ENCODE peak calls at places on chromosomes 1 and 21, in five cellular contexts. Q, W, J, M and B are unnamed samples.
A peak's percentile ranks its signal among the peaks of the same experiment; 100 is the strongest.

GRCh38 chr1:56676571-56677035 is 31.5 kb downstream of the PRKAA2 start:
- DNase-seq in Q (no peak), W (peak; percentile 17), J (no peak), M (no peak), B (peak; percentile 61)

GRCh38 chr1:15180189-15180588 is 26.6 kb downstream of the TMEM51 start:
- DNase-seq in Q (no peak), W (no peak), J (no peak), M (no peak), B (no peak)

GRCh38 chr1:3456449-3456963 is 2.0 kb downstream of the ARHGEF16 start:
- DNase-seq in Q (peak; percentile 82), W (no peak), J (no peak), M (no peak), B (no peak)

GRCh38 chr1:112544011-112544688 is 35.4 kb downstream of the WNT2B start:
- DNase-seq in Q (no peak), W (peak; percentile 93), J (no peak), M (no peak), B (peak; percentile 95)

GRCh38 chr1:230122361-230123279 is 55.6 kb downstream of the GALNT2 start:
- DNase-seq in Q (no peak), W (no peak), J (no peak), M (no peak), B (no peak)

GRCh38 chr21:33302055-33302454 is 22.7 kb upstream of the IFNAR1 start:
- DNase-seq in Q (peak; percentile 46), W (no peak), J (no peak), M (no peak), B (no peak)

GRCh38 chr1:2342384-2343022 is 48.9 kb downstream of the MORN1 start:
- DNase-seq in Q (peak; percentile 35), W (no peak), J (no peak), M (no peak), B (no peak)

GRCh38 chr1:163071381-163072255 is 2.5 kb downstream of the RGS4 start:
- DNase-seq in Q (no peak), W (peak; percentile 92), J (peak; percentile 54), M (peak; percentile 82), B (peak; percentile 93)

GRCh38 chr21:29656504-29657227 is 283.1 kb downstream of the GRIK1 start:
- DNase-seq in Q (no peak), W (peak; percentile 82), J (no peak), M (no peak), B (peak; percentile 77)

GRCh38 chr1:205688681-205689080 is 8.4 kb upstream of the SLC45A3 start:
- DNase-seq in Q (no peak), W (no peak), J (no peak), M (no peak), B (no peak)

GRCh38 chr1:200873116-200873670 is 412 bp downstream of the GPR25 start:
- DNase-seq in Q (no peak), W (no peak), J (no peak), M (peak; percentile 54), B (no peak)

DNA sequence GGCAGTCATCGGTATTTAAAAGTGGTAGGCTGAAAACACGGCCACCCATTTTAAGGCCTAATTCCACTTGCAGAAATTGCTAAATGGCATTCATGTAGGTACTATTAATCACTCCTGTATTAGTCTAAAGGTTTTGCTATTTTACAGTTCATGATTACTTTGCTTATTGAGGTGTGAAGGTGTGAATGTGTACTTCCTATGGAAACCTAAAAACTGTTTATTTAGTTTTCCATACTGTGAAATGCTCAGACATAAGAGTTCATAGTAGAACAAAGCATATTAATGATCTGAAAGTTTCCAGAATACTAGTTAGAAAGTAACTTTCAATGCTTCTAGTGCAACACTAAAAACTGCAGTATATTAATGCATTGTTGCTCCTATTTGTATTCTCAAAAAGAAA is 69.8 kb downstream of the ITGB3BP start:
- DNase-seq in Q (no peak), W (no peak), J (no peak), M (no peak), B (no peak)
- TF ChIP-seq CTCF in Q (no peak), W (no peak), J (no peak), M (no peak), B (no peak)

DNA sequence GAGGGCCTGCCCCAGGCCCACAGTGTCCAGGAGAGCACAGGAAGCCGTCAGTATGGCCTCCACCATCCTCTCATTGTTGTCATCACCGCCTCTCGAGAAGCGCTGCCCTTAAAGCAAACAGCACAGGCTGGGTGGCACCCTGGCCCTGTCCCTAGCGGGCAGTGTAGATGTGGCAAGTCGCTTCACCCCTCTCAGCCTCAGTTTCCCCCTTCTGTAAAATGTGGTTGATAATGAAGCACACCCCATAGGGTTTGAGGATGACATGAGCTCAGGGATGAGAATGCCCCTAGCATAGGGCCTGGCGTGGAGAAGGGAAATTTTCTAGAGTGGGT is 13.4 kb downstream of the PLA2G2F start:
- DNase-seq in Q (no peak), W (no peak), J (no peak), M (no peak), B (no peak)
- TF ChIP-seq CTCF in Q (no peak), W (no peak), J (no peak), M (no peak), B (no peak)

GRCh38 chr1:95236784-95237575 is 3.0 kb downstream of the RWDD3 start:
- DNase-seq in Q (no peak), W (peak; percentile 19), J (no peak), M (no peak), B (peak; percentile 16)
- TF ChIP-seq CTCF in Q (no peak), W (no peak), J (no peak), M (no peak), B (no peak)

DNA sequence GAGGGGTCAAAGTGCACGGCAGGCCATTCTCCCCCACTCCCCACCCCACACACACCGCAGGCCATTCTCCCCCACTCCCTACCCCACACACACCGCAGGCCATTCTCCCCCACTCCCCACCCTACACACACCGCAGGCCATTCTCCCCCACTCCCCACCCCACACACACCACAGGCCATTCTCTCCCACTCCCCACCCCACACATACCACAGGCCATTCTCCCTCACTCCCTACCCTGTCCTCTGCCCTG is 15.7 kb downstream of the H6PD start:
- DNase-seq in Q (no peak), W (peak; percentile 62), J (no peak), M (no peak), B (no peak)
- TF ChIP-seq CTCF in Q (no peak), W (no peak), J (no peak), M (no peak), B (no peak)

DNA sequence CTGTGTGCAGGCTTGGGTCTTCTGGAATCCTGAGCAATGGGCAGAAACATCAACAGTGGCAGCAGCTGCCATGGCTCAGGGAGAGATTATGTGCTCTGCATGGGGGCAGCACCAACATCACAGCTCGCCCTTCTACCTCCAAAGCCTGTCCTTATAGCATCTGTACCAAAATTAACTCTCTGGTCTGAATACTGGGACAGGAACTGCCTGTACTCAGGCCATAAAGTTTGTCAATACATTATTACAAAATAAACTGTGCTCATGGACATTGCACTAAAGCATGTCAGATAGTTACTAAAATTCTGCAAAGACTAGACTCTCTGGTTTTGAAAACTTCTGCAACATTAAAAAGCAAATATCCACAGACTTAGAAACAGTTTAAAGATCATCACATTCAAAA is 91.6 kb downstream of the ZC3H11B start:
- DNase-seq in Q (no peak), W (no peak), J (no peak), M (no peak), B (no peak)
- TF ChIP-seq CTCF in Q (no peak), W (no peak), J (no peak), M (no peak), B (no peak)